ENCODE peak calls at places on chromosomes 12 and 14, in nine cellular contexts. Q is GM03348, X is EL, H is KBM-7, F is cardiac fibroblast, E is non-pigmented ciliary epithelial cell, W is PC-3, S is AG20443, A is anterior cingulate cortex. V is an unnamed sample.

GRCh38 chr12:61290473-61290872 is 969.7 kb upstream of the USP15 start:
- DNase-seq in W (no peak), Q (no peak), A (no peak), H (no peak), E (no peak), X (no peak), S (no peak), F (no peak), V (no peak)

GRCh38 chr14:71169028-71169427 is 261.8 kb downstream of the PCNX1 start:
- DNase-seq in X (no peak), F (no peak), W (no peak), Q (no peak), H (peak; percentile 3), A (no peak), E (no peak), S (no peak), V (no peak)

GRCh38 chr12:116650062-116650461 is 87.8 kb downstream of the SPRING1 start:
- DNase-seq in Q (peak; percentile 24), F (no peak), S (no peak), X (no peak), A (no peak), W (no peak), E (no peak), H (no peak), V (no peak)

GRCh38 chr12:51972849-51973273 is 21.4 kb downstream of the ACVR1B start:
- DNase-seq in F (peak; percentile 86), W (no peak), X (peak; percentile 34), S (peak; percentile 58), A (no peak), Q (peak; percentile 68), E (peak; percentile 60), H (peak; percentile 98), V (peak; percentile 40)

GRCh38 chr12:23550753-23551152 is 398.7 kb downstream of the SOX5 start:
- DNase-seq in A (no peak), F (no peak), X (no peak), Q (no peak), E (no peak), H (no peak), W (no peak), S (no peak), V (no peak)

GRCh38 chr12:92735131-92735721 is 32.4 kb downstream of the PLEKHG7 start:
- DNase-seq in Q (peak; percentile 60), S (peak; percentile 79), X (peak; percentile 61), E (peak; percentile 64), F (peak; percentile 91), H (peak; percentile 34), W (peak; percentile 69), A (no peak), V (peak; percentile 79)

GRCh38 chr12:95674088-95674595 is 116.4 kb downstream of the NTN4 start:
- DNase-seq in W (no peak), E (no peak), A (no peak), Q (no peak), X (no peak), S (no peak), F (no peak), H (no peak), V (no peak)

GRCh38 chr12:123733243-123733642 is 21.1 kb downstream of the ATP6V0A2 start:
- DNase-seq in H (no peak), Q (no peak), W (no peak), A (no peak), S (no peak), X (no peak), F (no peak), E (no peak), V (no peak)

GRCh38 chr14:28830115-28830534 is 63.5 kb downstream of the FOXG1 start:
- DNase-seq in E (no peak), A (no peak), Q (no peak), H (no peak), S (no peak), X (no peak), W (no peak), F (no peak), V (no peak)

GRCh38 chr12:100375023-100375737 is 18.3 kb downstream of the SLC17A8 start:
- DNase-seq in Q (peak; percentile 77), S (peak; percentile 88), W (no peak), A (peak; percentile 70), E (no peak), X (peak; percentile 4), F (peak; percentile 41), H (no peak), V (peak; percentile 79)

GRCh38 chr12:89861086-89861485 is 152.4 kb upstream of the ATP2B1 start:
- DNase-seq in F (no peak), W (peak; percentile 37), A (no peak), Q (no peak), S (no peak), E (no peak), H (no peak), X (no peak), V (no peak)

GRCh38 chr14:72998252-72998903 is 28.5 kb downstream of the ZFYVE1 start:
- DNase-seq in Q (no peak), E (no peak), F (no peak), X (no peak), H (no peak), A (no peak), S (no peak), W (no peak), V (no peak)

GRCh38 chr14:92348154-92348553 is 25.2 kb downstream of the SLC24A4 start:
- DNase-seq in H (no peak), F (no peak), Q (no peak), X (no peak), S (no peak), W (peak; percentile 95), A (no peak), E (no peak), V (no peak)

V was measured in AG08395.